ENCODE peak calls at places on chromosomes 11 and 22, in nine cellular contexts. D is T-helper 9 cell; R is pulmonary artery endothelial cell; X is endothelial cell; T is left lung; Z is stimulated activated CD4-positive, alpha-beta T cell treated with anti-CD3 and anti-CD28 coated beads, Interleukin-4, amount 100 ng/mL, for 48 hours; E is IMR-90; W is stimulated activated CD8-positive, alpha-beta memory T cell treated with anti-CD3 and anti-CD28 coated beads, Interleukin-15, amount 100 ng/mL, for 24 hours; U is DMS153. V is an unnamed sample.

GRCh38 chr22:29314074-29314473 is 1.4 kb downstream of the RASL10A start:
- DNase-seq in D (no peak), R (no peak), X (no peak), T (peak; percentile 29), Z (no peak), E (no peak), W (no peak), U (no peak), V (no peak)

GRCh38 chr11:109247071-109247470 is 174.9 kb upstream of the C11orf87 start:
- DNase-seq in D (no peak), R (no peak), X (no peak), T (no peak), Z (no peak), E (peak; percentile 43), W (no peak), U (no peak), V (no peak)

GRCh38 chr11:11363674-11364073 is 10.6 kb upstream of the CSNK2A3 start:
- DNase-seq in D (no peak), R (no peak), X (no peak), T (no peak), Z (no peak), E (no peak), W (no peak), U (no peak), V (no peak)

GRCh38 chr11:81449588-81450155 is 1284.0 kb downstream of the FAM181B start:
- DNase-seq in D (no peak), R (no peak), X (no peak), T (no peak), Z (no peak), E (no peak), W (no peak), U (no peak), V (no peak)

GRCh38 chr22:48155446-48155845 is 1393.0 kb downstream of the TBC1D22A start:
- DNase-seq in D (no peak), R (no peak), X (no peak), T (no peak), Z (no peak), E (no peak), W (no peak), U (no peak), V (no peak)

GRCh38 chr11:8365542-8365941 is 101.9 kb upstream of the LMO1 start:
- DNase-seq in D (no peak), R (no peak), X (no peak), T (peak; percentile 24), Z (no peak), E (no peak), W (no peak), U (no peak), V (no peak)

GRCh38 chr22:45602824-45603301 is 68.8 kb upstream of the ATXN10 start:
- DNase-seq in D (no peak), R (no peak), X (no peak), T (no peak), Z (no peak), E (no peak), W (no peak), U (peak; percentile 92), V (no peak)

GRCh38 chr11:66365166-66365565 is 6.4 kb downstream of the SLC29A2 start:
- DNase-seq in D (no peak), R (no peak), X (no peak), T (peak; percentile 38), Z (no peak), E (no peak), W (no peak), U (no peak), V (no peak)

GRCh38 chr11:114193730-114194674 is 102.2 kb upstream of the NNMT start:
- DNase-seq in D (no peak), R (no peak), X (no peak), T (no peak), Z (no peak), E (no peak), W (no peak), U (no peak), V (no peak)

GRCh38 chr22:44362249-44363040 is 49.7 kb upstream of the SHISAL1 start:
- DNase-seq in D (no peak), R (no peak), X (no peak), T (peak; percentile 17), Z (no peak), E (peak; percentile 52), W (no peak), U (no peak), V (no peak)

GRCh38 chr11:70697701-70698100 is 299.4 kb downstream of the CTTN start:
- DNase-seq in D (no peak), R (no peak), X (no peak), T (no peak), Z (no peak), E (no peak), W (no peak), U (no peak), V (no peak)

GRCh38 chr22:38221908-38222796 is 20.4 kb downstream of the MAFF start:
- DNase-seq in D (no peak), R (no peak), X (no peak), T (no peak), Z (no peak), E (no peak), W (no peak), U (no peak), V (no peak)

GRCh38 chr11:26621147-26621546 is 49.1 kb upstream of the MUC15 start:
- DNase-seq in D (no peak), R (no peak), X (no peak), T (no peak), Z (no peak), E (peak; percentile 52), W (no peak), U (no peak), V (no peak)

GRCh38 chr11:134533511-134533910 is 121.5 kb upstream of the B3GAT1 start:
- DNase-seq in D (no peak), R (no peak), X (no peak), T (no peak), Z (no peak), E (no peak), W (no peak), U (no peak), V (no peak)

GRCh38 chr11:72721276-72721675 is 30.9 kb downstream of the ARAP1 start:
- DNase-seq in D (no peak), R (no peak), X (no peak), T (no peak), Z (no peak), E (no peak), W (no peak), U (no peak), V (no peak)

GRCh38 chr11:117183724-117184349 is 5.3 kb downstream of the SIDT2 start:
- DNase-seq in D (no peak), R (no peak), X (no peak), T (no peak), Z (no peak), E (no peak), W (no peak), U (no peak), V (no peak)

GRCh38 chr11:12187399-12187798 is 77.0 kb downstream of the MICAL2 start:
- DNase-seq in D (no peak), R (no peak), X (no peak), T (no peak), Z (no peak), E (peak; percentile 64), W (no peak), U (no peak), V (peak; percentile 14)

GRCh38 chr11:107653077-107653476 is 58.8 kb downstream of the SLN start:
- DNase-seq in D (no peak), R (no peak), X (no peak), T (no peak), Z (no peak), E (no peak), W (no peak), U (no peak), V (no peak)

GRCh38 chr11:62033191-62034044 is 66.0 kb upstream of the FTH1 start:
- DNase-seq in D (no peak), R (no peak), X (no peak), T (no peak), Z (no peak), E (no peak), W (no peak), U (no peak), V (no peak)

GRCh38 chr11:120337896-120338840 is 2.0 kb downstream of the ARHGEF12 start:
- DNase-seq in D (no peak), R (no peak), X (no peak), T (no peak), Z (no peak), E (peak; percentile 59), W (no peak), U (no peak), V (no peak)

GRCh38 chr22:26210390-26210789 is 41.1 kb downstream of the SEZ6L start:
- DNase-seq in D (no peak), R (no peak), X (no peak), T (no peak), Z (no peak), E (no peak), W (no peak), U (no peak), V (no peak)

GRCh38 chr11:7512525-7513209 is 1.1 kb upstream of the PPFIBP2 start:
- DNase-seq in D (no peak), R (no peak), X (peak; percentile 14), T (peak; percentile 87), Z (peak; percentile 15), E (no peak), W (no peak), U (no peak), V (peak; percentile 61)

GRCh38 chr11:80521592-80521991 is 1080.8 kb upstream of the TENM4 start:
- DNase-seq in D (no peak), R (no peak), X (no peak), T (no peak), Z (no peak), E (no peak), W (no peak), U (no peak), V (no peak)

GRCh38 chr11:76459299-76459698 is 14.5 kb downstream of the EMSY start:
- DNase-seq in D (no peak), R (no peak), X (no peak), T (no peak), Z (no peak), E (no peak), W (no peak), U (no peak), V (no peak)

GRCh38 chr11:17719028-17719939 is at the start of gene MYOD1:
- DNase-seq in D (no peak), R (no peak), X (no peak), T (no peak), Z (no peak), E (no peak), W (no peak), U (no peak), V (no peak)

GRCh38 chr11:61657566-61657965 is 22.6 kb upstream of the DAGLA start:
- DNase-seq in D (no peak), R (no peak), X (no peak), T (no peak), Z (no peak), E (no peak), W (no peak), U (peak; percentile 22), V (no peak)

GRCh38 chr11:12291767-12292166 is 85.6 kb upstream of the PARVA start:
- DNase-seq in D (no peak), R (no peak), X (no peak), T (no peak), Z (no peak), E (no peak), W (no peak), U (no peak), V (no peak)

GRCh38 chr11:64580387-64580786 is 10.6 kb upstream of the SLC22A12 start:
- DNase-seq in D (no peak), R (no peak), X (no peak), T (no peak), Z (no peak), E (no peak), W (no peak), U (no peak), V (no peak)

GRCh38 chr11:134071306-134071705 is 2.4 kb downstream of the JAM3 start:
- DNase-seq in D (no peak), R (no peak), X (no peak), T (no peak), Z (no peak), E (no peak), W (no peak), U (no peak), V (no peak)

GRCh38 chr11:1388763-1389102 is 1.0 kb upstream of the BRSK2 start:
- DNase-seq in D (no peak), R (no peak), X (no peak), T (peak; percentile 76), Z (no peak), E (no peak), W (no peak), U (no peak), V (no peak)

GRCh38 chr22:21866821-21867527 is 471 bp downstream of the MAPK1 start:
- DNase-seq in D (no peak), R (no peak), X (no peak), T (no peak), Z (peak; percentile 3), E (no peak), W (no peak), U (no peak), V (no peak)